ENCODE peak calls at places on chromosomes 6 and 20, in eight cellular contexts. One of them, this sample, is unnamed.

GRCh38 chr6:37587776-37588744 is 88.4 kb upstream of the CCDC167 start:
- DNase-seq in ascending aorta: no peak
- DNase-seq in activated B cell treated with CpG ODN at 0.5 μM for 24 hours: no peak
- DNase-seq in fibroblast of mammary gland: no peak
- DNase-seq in pancreas: no peak
- DNase-seq in tibial nerve: no peak
- DNase-seq in B cell: no peak
- DNase-seq in OCI-LY7: no peak
- DNase-seq in this sample: no peak

GRCh38 chr20:56207656-56208055 is 40.9 kb upstream of the MC3R start:
- DNase-seq in ascending aorta: no peak
- DNase-seq in activated B cell treated with CpG ODN at 0.5 μM for 24 hours: no peak
- DNase-seq in fibroblast of mammary gland: no peak
- DNase-seq in pancreas: no peak
- DNase-seq in tibial nerve: no peak
- DNase-seq in B cell: no peak
- DNase-seq in OCI-LY7: no peak
- DNase-seq in this sample: no peak

GRCh38 chr6:87756858-87757257 is 54.8 kb upstream of the AKIRIN2 start:
- DNase-seq in ascending aorta: no peak
- DNase-seq in activated B cell treated with CpG ODN at 0.5 μM for 24 hours: peak; percentile 41
- DNase-seq in fibroblast of mammary gland: peak; percentile 92
- DNase-seq in pancreas: no peak
- DNase-seq in tibial nerve: no peak
- DNase-seq in B cell: peak; percentile 86
- DNase-seq in OCI-LY7: peak; percentile 94
- DNase-seq in this sample: no peak

GRCh38 chr20:31666258-31667042 is 28.7 kb downstream of the COX4I2 start:
- DNase-seq in ascending aorta: peak; percentile 47
- DNase-seq in activated B cell treated with CpG ODN at 0.5 μM for 24 hours: no peak
- DNase-seq in fibroblast of mammary gland: peak; percentile 65
- DNase-seq in pancreas: no peak
- DNase-seq in tibial nerve: no peak
- DNase-seq in B cell: no peak
- DNase-seq in OCI-LY7: peak; percentile 35
- DNase-seq in this sample: peak; percentile 69

GRCh38 chr6:161379828-161380598 is 106.2 kb upstream of the AGPAT4 start:
- DNase-seq in ascending aorta: no peak
- DNase-seq in activated B cell treated with CpG ODN at 0.5 μM for 24 hours: no peak
- DNase-seq in fibroblast of mammary gland: peak; percentile 68
- DNase-seq in pancreas: no peak
- DNase-seq in tibial nerve: no peak
- DNase-seq in B cell: no peak
- DNase-seq in OCI-LY7: no peak
- DNase-seq in this sample: no peak

GRCh38 chr20:1537731-1538058 is 19.8 kb downstream of the SIRPD start:
- DNase-seq in ascending aorta: peak; percentile 19
- DNase-seq in activated B cell treated with CpG ODN at 0.5 μM for 24 hours: no peak
- DNase-seq in fibroblast of mammary gland: no peak
- DNase-seq in pancreas: no peak
- DNase-seq in tibial nerve: peak; percentile 23
- DNase-seq in B cell: peak; percentile 62
- DNase-seq in OCI-LY7: peak; percentile 28
- DNase-seq in this sample: no peak

GRCh38 chr6:29005183-29005885 is at the start of gene ZNF311:
- DNase-seq in ascending aorta: no peak
- DNase-seq in activated B cell treated with CpG ODN at 0.5 μM for 24 hours: no peak
- DNase-seq in fibroblast of mammary gland: peak; percentile 74
- DNase-seq in pancreas: peak; percentile 50
- DNase-seq in tibial nerve: peak; percentile 34
- DNase-seq in B cell: no peak
- DNase-seq in OCI-LY7: no peak
- DNase-seq in this sample: no peak

GRCh38 chr20:24431650-24432049 is 37.8 kb upstream of the SYNDIG1 start:
- DNase-seq in ascending aorta: no peak
- DNase-seq in activated B cell treated with CpG ODN at 0.5 μM for 24 hours: no peak
- DNase-seq in fibroblast of mammary gland: no peak
- DNase-seq in pancreas: no peak
- DNase-seq in tibial nerve: no peak
- DNase-seq in B cell: no peak
- DNase-seq in OCI-LY7: no peak
- DNase-seq in this sample: no peak

GRCh38 chr6:13354331-13355042 is 26.1 kb upstream of the TBC1D7 start:
- DNase-seq in ascending aorta: no peak
- DNase-seq in activated B cell treated with CpG ODN at 0.5 μM for 24 hours: no peak
- DNase-seq in fibroblast of mammary gland: peak; percentile 51
- DNase-seq in pancreas: no peak
- DNase-seq in tibial nerve: no peak
- DNase-seq in B cell: no peak
- DNase-seq in OCI-LY7: peak; percentile 42
- DNase-seq in this sample: no peak

GRCh38 chr6:52157301-52157930 is 28.8 kb upstream of the IL17A start:
- DNase-seq in ascending aorta: no peak
- DNase-seq in activated B cell treated with CpG ODN at 0.5 μM for 24 hours: no peak
- DNase-seq in fibroblast of mammary gland: peak; percentile 70
- DNase-seq in pancreas: no peak
- DNase-seq in tibial nerve: no peak
- DNase-seq in B cell: no peak
- DNase-seq in OCI-LY7: no peak
- DNase-seq in this sample: no peak

GRCh38 chr6:155495011-155495768 is 39.6 kb upstream of the NOX3 start:
- DNase-seq in ascending aorta: no peak
- DNase-seq in activated B cell treated with CpG ODN at 0.5 μM for 24 hours: no peak
- DNase-seq in fibroblast of mammary gland: peak; percentile 89
- DNase-seq in pancreas: no peak
- DNase-seq in tibial nerve: peak; percentile 23
- DNase-seq in B cell: no peak
- DNase-seq in OCI-LY7: peak; percentile 10
- DNase-seq in this sample: no peak

GRCh38 chr6:18654821-18655220 is 267.7 kb downstream of the RNF144B start:
- DNase-seq in ascending aorta: no peak
- DNase-seq in activated B cell treated with CpG ODN at 0.5 μM for 24 hours: no peak
- DNase-seq in fibroblast of mammary gland: no peak
- DNase-seq in pancreas: no peak
- DNase-seq in tibial nerve: no peak
- DNase-seq in B cell: no peak
- DNase-seq in OCI-LY7: no peak
- DNase-seq in this sample: no peak

GRCh38 chr6:122788663-122789062 is 395 bp upstream of the SMPDL3A start:
- DNase-seq in ascending aorta: no peak
- DNase-seq in activated B cell treated with CpG ODN at 0.5 μM for 24 hours: no peak
- DNase-seq in fibroblast of mammary gland: no peak
- DNase-seq in pancreas: no peak
- DNase-seq in tibial nerve: no peak
- DNase-seq in B cell: no peak
- DNase-seq in OCI-LY7: no peak
- DNase-seq in this sample: no peak

GRCh38 chr6:18260448-18261106 is 3.8 kb downstream of the DEK start:
- DNase-seq in ascending aorta: no peak
- DNase-seq in activated B cell treated with CpG ODN at 0.5 μM for 24 hours: peak; percentile 42
- DNase-seq in fibroblast of mammary gland: peak; percentile 65
- DNase-seq in pancreas: no peak
- DNase-seq in tibial nerve: no peak
- DNase-seq in B cell: peak; percentile 59
- DNase-seq in OCI-LY7: peak; percentile 59
- DNase-seq in this sample: peak; percentile 24

GRCh38 chr6:34911822-34912221 is 22.8 kb downstream of the ANKS1A start:
- DNase-seq in ascending aorta: no peak
- DNase-seq in activated B cell treated with CpG ODN at 0.5 μM for 24 hours: no peak
- DNase-seq in fibroblast of mammary gland: no peak
- DNase-seq in pancreas: no peak
- DNase-seq in tibial nerve: no peak
- DNase-seq in B cell: no peak
- DNase-seq in OCI-LY7: no peak
- DNase-seq in this sample: no peak

GRCh38 chr6:145694083-145694737 is 41.1 kb downstream of the EPM2A start:
- DNase-seq in ascending aorta: no peak
- DNase-seq in activated B cell treated with CpG ODN at 0.5 μM for 24 hours: no peak
- DNase-seq in fibroblast of mammary gland: no peak
- DNase-seq in pancreas: no peak
- DNase-seq in tibial nerve: no peak
- DNase-seq in B cell: no peak
- DNase-seq in OCI-LY7: no peak
- DNase-seq in this sample: no peak

GRCh38 chr20:63628246-63628975 is 1.5 kb upstream of the GMEB2 start:
- DNase-seq in ascending aorta: no peak
- DNase-seq in activated B cell treated with CpG ODN at 0.5 μM for 24 hours: peak; percentile 27
- DNase-seq in fibroblast of mammary gland: peak; percentile 83
- DNase-seq in pancreas: peak; percentile 68
- DNase-seq in tibial nerve: no peak
- DNase-seq in B cell: no peak
- DNase-seq in OCI-LY7: peak; percentile 82
- DNase-seq in this sample: no peak

GRCh38 chr6:24902782-24903181 is 33.0 kb downstream of the RIPOR2 start:
- DNase-seq in ascending aorta: no peak
- DNase-seq in activated B cell treated with CpG ODN at 0.5 μM for 24 hours: no peak
- DNase-seq in fibroblast of mammary gland: peak; percentile 94
- DNase-seq in pancreas: no peak
- DNase-seq in tibial nerve: no peak
- DNase-seq in B cell: no peak
- DNase-seq in OCI-LY7: no peak
- DNase-seq in this sample: no peak

GRCh38 chr6:5996701-5997419 is 9.9 kb downstream of the NRN1 start:
- DNase-seq in ascending aorta: no peak
- DNase-seq in activated B cell treated with CpG ODN at 0.5 μM for 24 hours: no peak
- DNase-seq in fibroblast of mammary gland: peak; percentile 55
- DNase-seq in pancreas: no peak
- DNase-seq in tibial nerve: no peak
- DNase-seq in B cell: no peak
- DNase-seq in OCI-LY7: no peak
- DNase-seq in this sample: no peak

GRCh38 chr6:125631165-125631564 is 118.3 kb upstream of the HEY2 start:
- DNase-seq in ascending aorta: no peak
- DNase-seq in activated B cell treated with CpG ODN at 0.5 μM for 24 hours: no peak
- DNase-seq in fibroblast of mammary gland: no peak
- DNase-seq in pancreas: no peak
- DNase-seq in tibial nerve: no peak
- DNase-seq in B cell: no peak
- DNase-seq in OCI-LY7: no peak
- DNase-seq in this sample: no peak
- TF ChIP-seq CTCF in ascending aorta: no peak
- TF ChIP-seq CTCF in activated B cell treated with CpG ODN at 0.5 μM for 24 hours: no peak
- TF ChIP-seq CTCF in fibroblast of mammary gland: no peak
- TF ChIP-seq CTCF in pancreas: no peak
- TF ChIP-seq CTCF in tibial nerve: no peak
- TF ChIP-seq CTCF in B cell: no peak
- TF ChIP-seq CTCF in OCI-LY7: no peak
- TF ChIP-seq CTCF in this sample: no peak

DNA sequence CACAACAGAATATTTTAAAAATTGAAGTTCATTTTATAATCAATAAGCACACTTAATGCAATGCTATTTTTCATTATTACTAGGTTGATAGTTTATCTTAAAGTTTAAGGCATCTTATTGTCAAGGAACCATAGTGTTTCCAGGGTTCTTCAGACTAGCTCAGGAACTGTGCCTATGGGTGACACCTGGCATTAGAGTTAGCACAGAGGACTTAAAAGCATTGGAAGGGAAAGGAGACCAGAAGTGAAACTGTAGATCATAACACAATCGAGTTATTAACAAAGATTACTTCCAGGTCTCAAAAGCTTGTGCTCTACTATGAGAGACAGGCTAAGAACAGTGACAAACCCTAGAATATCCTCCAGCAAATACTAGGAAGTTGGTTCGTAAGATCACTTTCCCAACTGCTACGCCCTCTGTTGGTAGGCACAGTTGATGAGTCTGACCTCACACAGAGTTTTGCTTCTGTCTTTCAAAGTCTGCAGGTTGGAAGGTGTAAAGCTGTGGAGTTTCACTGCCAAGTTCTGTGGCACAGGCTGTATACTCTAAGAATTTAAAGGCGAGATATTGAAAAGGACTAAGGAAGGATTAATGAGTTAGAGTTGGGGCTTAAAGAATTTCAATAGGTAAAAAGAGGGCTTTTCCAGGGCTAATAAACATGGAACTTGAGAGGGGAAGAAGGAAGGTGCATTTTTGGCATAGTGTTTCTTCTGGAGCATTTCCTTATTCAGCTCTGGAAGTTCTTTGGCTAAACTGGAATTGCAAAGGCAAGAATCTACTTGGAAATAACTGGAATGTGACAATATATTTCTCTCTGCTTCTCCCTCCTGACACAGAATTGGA is 531.3 kb upstream of the JAG1 start:
- DNase-seq in ascending aorta: no peak
- DNase-seq in activated B cell treated with CpG ODN at 0.5 μM for 24 hours: no peak
- DNase-seq in fibroblast of mammary gland: peak; percentile 73
- DNase-seq in pancreas: peak; percentile 63
- DNase-seq in tibial nerve: peak; percentile 46
- DNase-seq in B cell: no peak
- DNase-seq in OCI-LY7: peak; percentile 50
- DNase-seq in this sample: no peak
- TF ChIP-seq CTCF in ascending aorta: peak; percentile 59
- TF ChIP-seq CTCF in activated B cell treated with CpG ODN at 0.5 μM for 24 hours: no peak
- TF ChIP-seq CTCF in fibroblast of mammary gland: peak; percentile 94
- TF ChIP-seq CTCF in pancreas: peak; percentile 53
- TF ChIP-seq CTCF in tibial nerve: peak; percentile 68
- TF ChIP-seq CTCF in B cell: peak; percentile 16
- TF ChIP-seq CTCF in OCI-LY7: peak; percentile 84
- TF ChIP-seq CTCF in this sample: peak; percentile 42

DNA sequence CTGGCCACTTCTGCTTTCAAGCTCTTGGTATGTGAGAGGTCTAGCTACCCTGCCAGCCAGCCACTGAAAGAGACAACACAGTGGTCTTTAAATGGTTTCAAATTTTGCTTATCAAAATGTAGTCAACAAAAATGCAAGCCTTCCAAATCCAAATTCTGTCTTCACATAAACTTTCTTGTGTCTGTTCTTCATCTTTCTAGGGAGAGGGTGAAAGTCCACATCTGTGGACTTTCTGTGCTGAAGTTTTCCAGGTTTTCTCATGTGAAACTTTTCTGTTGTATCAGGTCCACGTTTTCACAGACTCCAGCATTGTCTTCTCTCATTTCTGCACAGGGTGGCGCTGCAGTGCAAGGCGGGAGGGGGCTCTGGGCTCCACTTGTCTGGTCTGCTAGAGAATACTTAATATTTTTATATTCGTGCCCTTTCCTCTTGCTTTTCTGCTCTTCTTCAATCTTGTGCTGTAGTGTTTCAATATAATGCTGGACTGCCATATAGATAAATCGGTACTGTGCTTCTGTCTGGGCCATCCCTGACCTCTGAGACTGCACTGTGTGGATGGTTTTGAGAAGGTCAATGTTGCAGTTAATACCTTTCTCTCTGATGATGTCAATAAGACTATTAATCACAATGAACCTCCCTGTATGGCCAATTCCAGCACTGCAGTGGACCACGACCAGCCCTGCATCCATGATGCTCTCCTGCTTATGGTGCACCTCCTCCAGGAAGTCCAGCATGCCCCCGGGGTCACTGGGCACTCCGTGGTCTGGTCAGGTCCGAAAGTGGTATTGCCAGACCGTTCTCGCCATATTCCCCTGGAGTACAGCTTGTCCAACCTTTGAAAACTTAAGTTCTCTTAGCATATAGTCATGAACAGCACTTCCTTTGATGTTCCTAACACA is 161.6 kb upstream of the TNFAIP3 start:
- DNase-seq in ascending aorta: no peak
- DNase-seq in activated B cell treated with CpG ODN at 0.5 μM for 24 hours: peak; percentile 54
- DNase-seq in fibroblast of mammary gland: peak; percentile 62
- DNase-seq in pancreas: peak; percentile 43
- DNase-seq in tibial nerve: peak; percentile 62
- DNase-seq in B cell: peak; percentile 64
- DNase-seq in OCI-LY7: peak; percentile 60
- DNase-seq in this sample: peak; percentile 69
- TF ChIP-seq CTCF in ascending aorta: peak; percentile 39
- TF ChIP-seq CTCF in activated B cell treated with CpG ODN at 0.5 μM for 24 hours: peak; percentile 48
- TF ChIP-seq CTCF in fibroblast of mammary gland: peak; percentile 94
- TF ChIP-seq CTCF in pancreas: peak; percentile 49
- TF ChIP-seq CTCF in tibial nerve: peak; percentile 77
- TF ChIP-seq CTCF in B cell: peak; percentile 87
- TF ChIP-seq CTCF in OCI-LY7: peak; percentile 94
- TF ChIP-seq CTCF in this sample: peak; percentile 93

GRCh38 chr6:16762547-16763477 is 1.6 kb upstream of the ATXN1 start:
- DNase-seq in ascending aorta: no peak
- DNase-seq in activated B cell treated with CpG ODN at 0.5 μM for 24 hours: peak; percentile 32
- DNase-seq in fibroblast of mammary gland: peak; percentile 97
- DNase-seq in pancreas: peak; percentile 63
- DNase-seq in tibial nerve: no peak
- DNase-seq in B cell: peak; percentile 52
- DNase-seq in OCI-LY7: peak; percentile 16
- DNase-seq in this sample: peak; percentile 57
- TF ChIP-seq CTCF in ascending aorta: peak; percentile 76
- TF ChIP-seq CTCF in activated B cell treated with CpG ODN at 0.5 μM for 24 hours: peak; percentile 58
- TF ChIP-seq CTCF in fibroblast of mammary gland: peak; percentile 94
- TF ChIP-seq CTCF in pancreas: peak; percentile 41
- TF ChIP-seq CTCF in tibial nerve: peak; percentile 79
- TF ChIP-seq CTCF in B cell: peak; percentile 80
- TF ChIP-seq CTCF in OCI-LY7: peak; percentile 66
- TF ChIP-seq CTCF in this sample: peak; percentile 67